ENCODE peak calls at places on chromosomes 1 and 21, in four cellular contexts. One of them, this sample, is unnamed.

GRCh38 chr21:30628109-30628508 is 6.9 kb upstream of the KRTAP20-2 start:
- DNase-seq in H1: no peak
- DNase-seq in HCT116: no peak
- DNase-seq in mammary epithelial cell: no peak
- DNase-seq in this sample: no peak

GRCh38 chr1:43008106-43008424 is 49.4 kb upstream of the SLC2A1 start:
- DNase-seq in HCT116: no peak
- DNase-seq in H1: no peak
- DNase-seq in mammary epithelial cell: no peak
- DNase-seq in this sample: no peak

GRCh38 chr1:171754381-171754705 is 12.5 kb upstream of the VAMP4 start:
- DNase-seq in HCT116: no peak
- DNase-seq in mammary epithelial cell: peak; percentile 75
- DNase-seq in H1: no peak
- DNase-seq in this sample: peak; percentile 43

GRCh38 chr1:183470147-183470960 is 1.9 kb upstream of the SMG7 start:
- DNase-seq in HCT116: peak; percentile 63
- DNase-seq in mammary epithelial cell: peak; percentile 78
- DNase-seq in H1: no peak
- DNase-seq in this sample: peak; percentile 94

GRCh38 chr1:168488153-168488552 is 55.6 kb downstream of the XCL2 start:
- DNase-seq in H1: no peak
- DNase-seq in HCT116: no peak
- DNase-seq in mammary epithelial cell: peak; percentile 89
- DNase-seq in this sample: peak; percentile 62

GRCh38 chr1:230744382-230744781 is 2.8 kb upstream of the CAPN9 start:
- DNase-seq in H1: no peak
- DNase-seq in mammary epithelial cell: no peak
- DNase-seq in HCT116: no peak
- DNase-seq in this sample: peak; percentile 55

GRCh38 chr1:57188169-57188568 is 222.4 kb upstream of the C8B start:
- DNase-seq in H1: no peak
- DNase-seq in mammary epithelial cell: peak; percentile 7
- DNase-seq in HCT116: no peak
- DNase-seq in this sample: no peak

GRCh38 chr21:42062543-42063022 is 8.5 kb upstream of the UMODL1 start:
- DNase-seq in HCT116: no peak
- DNase-seq in H1: no peak
- DNase-seq in mammary epithelial cell: no peak
- DNase-seq in this sample: no peak

GRCh38 chr1:10339815-10340214 is 59.0 kb upstream of the PGD start:
- DNase-seq in HCT116: peak; percentile 6
- DNase-seq in mammary epithelial cell: peak; percentile 48
- DNase-seq in H1: peak; percentile 31
- DNase-seq in this sample: peak; percentile 49

GRCh38 chr1:224304767-224305166 is 25.2 kb downstream of the NVL start:
- DNase-seq in mammary epithelial cell: no peak
- DNase-seq in H1: no peak
- DNase-seq in HCT116: no peak
- DNase-seq in this sample: no peak

GRCh38 chr1:247332215-247332900 is 691 bp upstream of the ZNF496 start:
- DNase-seq in HCT116: no peak
- DNase-seq in mammary epithelial cell: peak; percentile 40
- DNase-seq in H1: no peak
- DNase-seq in this sample: peak; percentile 74

GRCh38 chr1:209855623-209856022 is 27.9 kb downstream of the UTP25 start:
- DNase-seq in HCT116: no peak
- DNase-seq in H1: no peak
- DNase-seq in mammary epithelial cell: no peak
- DNase-seq in this sample: no peak

GRCh38 chr1:32240140-32240951 is 6.7 kb upstream of the FAM167B start:
- DNase-seq in H1: peak; percentile 85
- DNase-seq in mammary epithelial cell: peak; percentile 30
- DNase-seq in HCT116: peak; percentile 58
- DNase-seq in this sample: peak; percentile 76

GRCh38 chr1:12166834-12167492 is at the start of gene TNFRSF1B:
- DNase-seq in H1: no peak
- DNase-seq in mammary epithelial cell: peak; percentile 9
- DNase-seq in HCT116: no peak
- DNase-seq in this sample: peak; percentile 77

GRCh38 chr1:199691540-199691939 is 336.0 kb upstream of the NR5A2 start:
- DNase-seq in H1: no peak
- DNase-seq in HCT116: peak; percentile 42
- DNase-seq in mammary epithelial cell: peak; percentile 74
- DNase-seq in this sample: peak; percentile 32

GRCh38 chr1:88662723-88663122 is 21.4 kb upstream of the PKN2 start:
- DNase-seq in mammary epithelial cell: no peak
- DNase-seq in H1: no peak
- DNase-seq in HCT116: no peak
- DNase-seq in this sample: no peak

GRCh38 chr1:33660244-33660643 is 187.8 kb downstream of the ZSCAN20 start:
- DNase-seq in HCT116: no peak
- DNase-seq in H1: no peak
- DNase-seq in mammary epithelial cell: no peak
- DNase-seq in this sample: no peak

GRCh38 chr1:206067486-206068302 is 14.7 kb downstream of the RHEX start:
- DNase-seq in H1: no peak
- DNase-seq in HCT116: no peak
- DNase-seq in mammary epithelial cell: no peak
- DNase-seq in this sample: no peak

GRCh38 chr1:2311184-2312032 is 79.9 kb downstream of the MORN1 start:
- DNase-seq in HCT116: peak; percentile 31
- DNase-seq in H1: peak; percentile 49
- DNase-seq in mammary epithelial cell: peak; percentile 12
- DNase-seq in this sample: peak; percentile 68

GRCh38 chr21:42500225-42500624 is 4.2 kb upstream of the RSPH1 start:
- DNase-seq in mammary epithelial cell: no peak
- DNase-seq in HCT116: no peak
- DNase-seq in H1: no peak
- DNase-seq in this sample: no peak

GRCh38 chr1:234559917-234560676 is 49.9 kb downstream of the IRF2BP2 start:
- DNase-seq in mammary epithelial cell: no peak
- DNase-seq in HCT116: no peak
- DNase-seq in H1: no peak
- DNase-seq in this sample: no peak

GRCh38 chr1:3135073-3135745 is 66.2 kb downstream of the PRDM16 start:
- DNase-seq in mammary epithelial cell: no peak
- DNase-seq in HCT116: no peak
- DNase-seq in H1: no peak
- DNase-seq in this sample: no peak

GRCh38 chr1:7885513-7886298 is 32.8 kb upstream of the UTS2 start:
- DNase-seq in HCT116: peak; percentile 63
- DNase-seq in mammary epithelial cell: peak; percentile 56
- DNase-seq in H1: peak; percentile 97
- DNase-seq in this sample: no peak

GRCh38 chr1:244778356-244778755 is 57.1 kb upstream of the COX20 start:
- DNase-seq in HCT116: peak; percentile 19
- DNase-seq in mammary epithelial cell: peak; percentile 79
- DNase-seq in H1: no peak
- DNase-seq in this sample: peak; percentile 72

GRCh38 chr1:22332795-22333499 is 118.7 kb upstream of the ZBTB40 start:
- DNase-seq in HCT116: peak; percentile 15
- DNase-seq in mammary epithelial cell: no peak
- DNase-seq in H1: no peak
- DNase-seq in this sample: no peak

GRCh38 chr1:237814319-237814924 is 76.3 kb downstream of the ZP4 start:
- DNase-seq in HCT116: no peak
- DNase-seq in mammary epithelial cell: no peak
- DNase-seq in H1: no peak
- DNase-seq in this sample: peak; percentile 31

GRCh38 chr1:71053146-71053545 is 5.5 kb upstream of the PTGER3 start:
- DNase-seq in HCT116: no peak
- DNase-seq in H1: no peak
- DNase-seq in mammary epithelial cell: peak; percentile 5
- DNase-seq in this sample: no peak

GRCh38 chr1:236799001-236799400 is 3.9 kb downstream of the MTR start:
- DNase-seq in mammary epithelial cell: no peak
- DNase-seq in H1: no peak
- DNase-seq in HCT116: no peak
- DNase-seq in this sample: no peak

GRCh38 chr1:204196068-204196795 is at the start of gene KISS1:
- DNase-seq in H1: no peak
- DNase-seq in mammary epithelial cell: no peak
- DNase-seq in HCT116: no peak
- DNase-seq in this sample: no peak

GRCh38 chr1:27120849-27121248 is 34.1 kb downstream of the SLC9A1 start:
- DNase-seq in mammary epithelial cell: no peak
- DNase-seq in HCT116: no peak
- DNase-seq in H1: no peak
- DNase-seq in this sample: no peak

GRCh38 chr1:27124405-27124804 is 30.5 kb downstream of the SLC9A1 start:
- DNase-seq in H1: no peak
- DNase-seq in HCT116: no peak
- DNase-seq in mammary epithelial cell: no peak
- DNase-seq in this sample: no peak

GRCh38 chr1:27117733-27118439 is 37.0 kb downstream of the SLC9A1 start:
- DNase-seq in HCT116: no peak
- DNase-seq in H1: no peak
- DNase-seq in mammary epithelial cell: peak; percentile 69
- DNase-seq in this sample: peak; percentile 35

GRCh38 chr1:27119270-27119618 is 35.7 kb downstream of the SLC9A1 start:
- DNase-seq in H1: no peak
- DNase-seq in mammary epithelial cell: no peak
- DNase-seq in HCT116: no peak
- DNase-seq in this sample: peak; percentile 80

DNA sequence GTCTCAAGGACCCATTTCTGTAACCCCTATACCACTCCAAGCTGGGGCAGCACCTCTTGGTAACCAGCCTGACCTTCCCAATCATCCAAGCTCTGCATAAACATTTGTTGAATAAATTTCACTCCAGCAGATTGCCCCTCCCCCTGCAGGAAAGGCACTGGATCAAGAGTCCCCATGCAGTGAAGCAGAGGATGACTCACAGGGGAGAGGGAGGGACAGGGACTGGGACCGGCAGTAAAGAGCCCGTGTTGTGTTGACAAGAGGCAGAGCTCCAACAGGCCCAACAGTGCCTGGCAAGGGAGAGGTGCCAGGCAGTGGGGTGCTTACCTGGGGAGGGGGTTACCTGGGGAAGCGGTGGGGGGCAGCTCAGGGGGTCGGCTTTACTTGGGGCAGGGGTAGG is 32.3 kb downstream of the SLC9A1 start:
- DNase-seq in HCT116: no peak
- DNase-seq in H1: no peak
- DNase-seq in mammary epithelial cell: no peak
- DNase-seq in this sample: peak; percentile 75
- H3K9ac ChIP-seq in HCT116: peak overlapping the region; percentile 34
- H3K9ac ChIP-seq in H1: no peak overlapping the region
- H3K9ac ChIP-seq in mammary epithelial cell: no peak overlapping the region
- H3K9ac ChIP-seq in this sample: peak overlapping the region; percentile 47

DNA sequence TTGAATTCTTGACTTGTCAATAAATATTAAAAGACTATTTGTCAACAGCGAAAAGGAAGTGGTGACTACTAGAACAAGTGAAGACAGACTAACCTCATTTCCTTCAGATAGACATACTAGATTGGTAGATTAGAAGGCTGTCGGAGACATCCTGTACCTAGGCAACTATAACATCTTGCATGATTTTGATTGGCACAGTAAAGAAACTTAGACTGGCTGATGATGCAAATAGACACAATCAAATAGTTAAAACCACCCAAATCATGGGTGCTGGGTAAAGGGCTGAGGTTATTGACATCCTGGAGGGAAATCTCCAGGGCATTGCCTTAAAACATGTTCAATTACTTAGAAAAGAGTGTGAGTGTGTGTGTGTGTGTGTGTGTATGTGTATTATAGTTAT is 85.9 kb upstream of the EDEM3 start:
- DNase-seq in HCT116: no peak
- DNase-seq in mammary epithelial cell: no peak
- DNase-seq in H1: no peak
- DNase-seq in this sample: no peak
- H3K4me1 ChIP-seq in HCT116: no peaks in the 10 kb centered on the region
- H3K4me1 ChIP-seq in mammary epithelial cell: peaks cover 10% of the 10 kb centered on the region
- H3K4me1 ChIP-seq in H1: no peaks in the 10 kb centered on the region
- H3K4me1 ChIP-seq in this sample: peaks cover 34% of the 10 kb centered on the region

DNA sequence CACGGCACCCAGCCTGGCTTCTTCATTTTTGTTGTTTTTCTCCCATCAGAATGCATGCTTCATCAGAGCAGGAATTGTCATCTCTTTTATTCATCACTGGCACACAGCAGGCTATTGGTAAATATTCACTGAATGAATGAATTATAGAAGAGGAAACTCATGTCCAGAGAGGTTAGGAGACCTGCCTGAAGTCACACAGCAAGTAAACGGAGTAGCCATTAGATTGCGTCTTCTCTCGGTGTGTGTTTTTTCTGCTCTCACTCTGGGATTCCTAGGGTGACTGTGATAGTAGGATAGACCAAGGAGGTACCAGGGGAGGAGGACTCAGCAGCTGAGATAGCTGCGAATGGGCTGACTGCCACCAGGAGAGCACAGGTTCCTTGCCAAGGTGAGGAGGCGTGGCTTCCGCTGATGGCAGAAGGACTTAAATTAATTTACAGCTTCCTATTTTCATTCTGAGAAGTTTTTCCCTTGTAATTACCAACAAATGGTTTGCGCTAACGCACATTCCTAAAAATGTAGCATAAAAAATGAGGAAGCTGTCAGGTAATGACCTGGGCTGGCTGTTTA is 4.5 kb upstream of the NCMAP start:
- DNase-seq in HCT116: no peak
- DNase-seq in mammary epithelial cell: no peak
- DNase-seq in H1: no peak
- DNase-seq in this sample: no peak
- H3K27me3 ChIP-seq in HCT116: no peaks in the 10 kb centered on the region
- H3K27me3 ChIP-seq in mammary epithelial cell: no peaks in the 10 kb centered on the region
- H3K27me3 ChIP-seq in H1: peaks cover 16% of the 10 kb centered on the region
- H3K27me3 ChIP-seq in this sample: peaks cover 67% of the 10 kb centered on the region

DNA sequence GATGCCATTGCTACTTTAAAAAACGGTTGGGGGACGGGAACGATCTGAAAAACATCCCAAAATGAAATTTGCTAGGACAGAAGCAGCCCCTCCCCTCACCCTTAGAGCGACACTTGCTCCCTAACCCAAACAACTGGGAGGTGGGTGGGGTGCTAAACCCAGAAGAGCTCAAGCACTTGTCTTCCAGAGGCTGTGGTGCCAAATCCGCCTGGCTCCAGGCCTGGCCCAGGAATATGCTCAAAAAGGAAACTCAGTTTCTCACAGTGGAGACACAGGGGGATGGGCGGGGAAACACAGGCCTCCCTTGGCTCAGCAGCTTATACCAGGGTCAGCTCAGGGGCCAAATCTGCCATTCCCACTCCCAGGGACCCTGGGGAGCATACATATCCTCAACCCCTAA is 658 bp upstream of the PBXIP1 start:
- DNase-seq in HCT116: no peak
- DNase-seq in H1: no peak
- DNase-seq in mammary epithelial cell: no peak
- DNase-seq in this sample: no peak
- H3K9ac ChIP-seq in HCT116: peak overlapping the region; percentile 56
- H3K9ac ChIP-seq in H1: peak overlapping the region; percentile 82
- H3K9ac ChIP-seq in mammary epithelial cell: no peak overlapping the region
- H3K9ac ChIP-seq in this sample: peak overlapping the region; percentile 86

GRCh38 chr1:160985723-160986122 is 31.1 kb upstream of the ITLN2 start:
- DNase-seq in mammary epithelial cell: no peak
- DNase-seq in H1: no peak
- DNase-seq in HCT116: no peak
- DNase-seq in this sample: no peak
- H3K4me1 ChIP-seq in mammary epithelial cell: peaks cover 4% of the 10 kb centered on the region
- H3K4me1 ChIP-seq in H1: peaks cover 23% of the 10 kb centered on the region
- H3K4me1 ChIP-seq in HCT116: peaks cover 7% of the 10 kb centered on the region
- H3K4me1 ChIP-seq in this sample: no peaks in the 10 kb centered on the region

GRCh38 chr1:177257596-177257995 is 86.8 kb downstream of the BRINP2 start:
- DNase-seq in mammary epithelial cell: no peak
- DNase-seq in H1: no peak
- DNase-seq in HCT116: no peak
- DNase-seq in this sample: no peak
- H3K27me3 ChIP-seq in mammary epithelial cell: no peaks in the 10 kb centered on the region
- H3K27me3 ChIP-seq in H1: no peaks in the 10 kb centered on the region
- H3K27me3 ChIP-seq in HCT116: no peaks in the 10 kb centered on the region
- H3K27me3 ChIP-seq in this sample: peaks cover 10% of the 10 kb centered on the region

GRCh38 chr21:45431781-45432572 is 27.0 kb downstream of the COL18A1 start:
- DNase-seq in mammary epithelial cell: no peak
- DNase-seq in H1: no peak
- DNase-seq in HCT116: no peak
- DNase-seq in this sample: no peak
- H3K9ac ChIP-seq in mammary epithelial cell: no peak overlapping the region
- H3K9ac ChIP-seq in H1: no peak overlapping the region
- H3K9ac ChIP-seq in HCT116: no peak overlapping the region
- H3K9ac ChIP-seq in this sample: peak overlapping the region; percentile 38